ENCODE peak calls at places on chromosomes 2 and 18, in seven cellular contexts. One of them, this sample, is unnamed.

GRCh38 chr18:11040823-11041712 is 108.3 kb downstream of the PIEZO2 start:
- DNase-seq in fibroblast of the aortic adventitia: peak; percentile 76
- DNase-seq in neural progenitor cell: peak; percentile 79
- DNase-seq in lower leg skin: peak; percentile 43
- DNase-seq in gastrocnemius medialis: peak; percentile 4
- DNase-seq in stomach: no peak
- DNase-seq in fibroblast of lung: peak; percentile 80
- DNase-seq in this sample: peak; percentile 75

GRCh38 chr2:1975060-1975459 is 230.7 kb upstream of the PXDN start:
- DNase-seq in neural progenitor cell: no peak
- DNase-seq in fibroblast of the aortic adventitia: no peak
- DNase-seq in gastrocnemius medialis: no peak
- DNase-seq in stomach: no peak
- DNase-seq in fibroblast of lung: no peak
- DNase-seq in lower leg skin: no peak
- DNase-seq in this sample: no peak

GRCh38 chr2:28979041-28979440 is 2.1 kb upstream of the TOGARAM2 start:
- DNase-seq in stomach: no peak
- DNase-seq in neural progenitor cell: no peak
- DNase-seq in gastrocnemius medialis: no peak
- DNase-seq in fibroblast of the aortic adventitia: no peak
- DNase-seq in fibroblast of lung: no peak
- DNase-seq in lower leg skin: no peak
- DNase-seq in this sample: no peak

GRCh38 chr2:232330068-232330999 is 48.2 kb upstream of the ALPP start:
- DNase-seq in stomach: no peak
- DNase-seq in neural progenitor cell: peak; percentile 32
- DNase-seq in lower leg skin: no peak
- DNase-seq in gastrocnemius medialis: no peak
- DNase-seq in fibroblast of lung: no peak
- DNase-seq in fibroblast of the aortic adventitia: no peak
- DNase-seq in this sample: no peak

GRCh38 chr18:79395761-79396404 is at the start of gene NFATC1:
- DNase-seq in fibroblast of lung: peak; percentile 52
- DNase-seq in neural progenitor cell: peak; percentile 89
- DNase-seq in gastrocnemius medialis: no peak
- DNase-seq in stomach: peak; percentile 51
- DNase-seq in fibroblast of the aortic adventitia: peak; percentile 63
- DNase-seq in lower leg skin: no peak
- DNase-seq in this sample: peak; percentile 76

GRCh38 chr2:166180951-166181812 is 53.4 kb upstream of the SCN1A start:
- DNase-seq in neural progenitor cell: peak; percentile 64
- DNase-seq in stomach: peak; percentile 54
- DNase-seq in lower leg skin: no peak
- DNase-seq in gastrocnemius medialis: no peak
- DNase-seq in fibroblast of lung: peak; percentile 54
- DNase-seq in fibroblast of the aortic adventitia: peak; percentile 64
- DNase-seq in this sample: peak; percentile 62

GRCh38 chr2:4047961-4048891 is 344.9 kb downstream of the DCDC2C start:
- DNase-seq in fibroblast of the aortic adventitia: no peak
- DNase-seq in neural progenitor cell: no peak
- DNase-seq in lower leg skin: no peak
- DNase-seq in stomach: no peak
- DNase-seq in gastrocnemius medialis: no peak
- DNase-seq in fibroblast of lung: peak; percentile 1
- DNase-seq in this sample: peak; percentile 35

GRCh38 chr18:58669731-58670379 is 1.4 kb upstream of the MALT1 start:
- DNase-seq in gastrocnemius medialis: no peak
- DNase-seq in fibroblast of lung: peak; percentile 25
- DNase-seq in lower leg skin: no peak
- DNase-seq in fibroblast of the aortic adventitia: no peak
- DNase-seq in neural progenitor cell: no peak
- DNase-seq in stomach: no peak
- DNase-seq in this sample: no peak

GRCh38 chr2:217494572-217494971 is 508.2 kb downstream of the TNS1 start:
- DNase-seq in fibroblast of lung: no peak
- DNase-seq in neural progenitor cell: no peak
- DNase-seq in lower leg skin: no peak
- DNase-seq in fibroblast of the aortic adventitia: no peak
- DNase-seq in stomach: no peak
- DNase-seq in gastrocnemius medialis: no peak
- DNase-seq in this sample: no peak

GRCh38 chr2:23561088-23561487 is 176.1 kb downstream of the KLHL29 start:
- DNase-seq in fibroblast of lung: no peak
- DNase-seq in gastrocnemius medialis: no peak
- DNase-seq in neural progenitor cell: no peak
- DNase-seq in stomach: no peak
- DNase-seq in fibroblast of the aortic adventitia: peak; percentile 83
- DNase-seq in lower leg skin: no peak
- DNase-seq in this sample: peak; percentile 19

GRCh38 chr2:239551206-239551605 is 150.4 kb upstream of the HDAC4 start:
- DNase-seq in fibroblast of the aortic adventitia: no peak
- DNase-seq in stomach: no peak
- DNase-seq in gastrocnemius medialis: no peak
- DNase-seq in neural progenitor cell: no peak
- DNase-seq in lower leg skin: no peak
- DNase-seq in fibroblast of lung: no peak
- DNase-seq in this sample: no peak

GRCh38 chr2:74585406-74586182 is 31.1 kb downstream of the DOK1 start:
- DNase-seq in neural progenitor cell: no peak
- DNase-seq in gastrocnemius medialis: no peak
- DNase-seq in fibroblast of lung: peak; percentile 26
- DNase-seq in fibroblast of the aortic adventitia: no peak
- DNase-seq in lower leg skin: peak; percentile 25
- DNase-seq in stomach: no peak
- DNase-seq in this sample: peak; percentile 36

GRCh38 chr2:47070920-47071824 is 83.9 kb downstream of the STPG4 start:
- DNase-seq in stomach: peak; percentile 63
- DNase-seq in neural progenitor cell: no peak
- DNase-seq in fibroblast of the aortic adventitia: peak; percentile 90
- DNase-seq in fibroblast of lung: peak; percentile 85
- DNase-seq in gastrocnemius medialis: peak; percentile 61
- DNase-seq in lower leg skin: peak; percentile 77
- DNase-seq in this sample: peak; percentile 94

GRCh38 chr2:105068387-105068786 is 30.5 kb downstream of the MRPS9 start:
- DNase-seq in fibroblast of the aortic adventitia: no peak
- DNase-seq in neural progenitor cell: no peak
- DNase-seq in lower leg skin: no peak
- DNase-seq in fibroblast of lung: no peak
- DNase-seq in gastrocnemius medialis: no peak
- DNase-seq in stomach: no peak
- DNase-seq in this sample: no peak

GRCh38 chr2:214550774-214551173 is 139.9 kb downstream of the VWC2L start:
- DNase-seq in fibroblast of the aortic adventitia: no peak
- DNase-seq in gastrocnemius medialis: no peak
- DNase-seq in stomach: no peak
- DNase-seq in lower leg skin: no peak
- DNase-seq in neural progenitor cell: no peak
- DNase-seq in fibroblast of lung: no peak
- DNase-seq in this sample: no peak

GRCh38 chr2:105754011-105754410 is 9.3 kb downstream of the NCK2 start:
- DNase-seq in neural progenitor cell: no peak
- DNase-seq in fibroblast of lung: no peak
- DNase-seq in stomach: no peak
- DNase-seq in gastrocnemius medialis: no peak
- DNase-seq in lower leg skin: no peak
- DNase-seq in fibroblast of the aortic adventitia: no peak
- DNase-seq in this sample: no peak

GRCh38 chr2:209901187-209901586 is 101.3 kb upstream of the RPE start:
- DNase-seq in stomach: no peak
- DNase-seq in gastrocnemius medialis: no peak
- DNase-seq in lower leg skin: no peak
- DNase-seq in fibroblast of the aortic adventitia: no peak
- DNase-seq in neural progenitor cell: no peak
- DNase-seq in fibroblast of lung: no peak
- DNase-seq in this sample: no peak

GRCh38 chr18:35581555-35582309 is at the start of gene GALNT1:
- DNase-seq in lower leg skin: no peak
- DNase-seq in stomach: no peak
- DNase-seq in fibroblast of lung: peak; percentile 17
- DNase-seq in gastrocnemius medialis: no peak
- DNase-seq in fibroblast of the aortic adventitia: no peak
- DNase-seq in neural progenitor cell: peak; percentile 62
- DNase-seq in this sample: peak; percentile 26

GRCh38 chr18:6058941-6059340 is 163.6 kb upstream of the TMEM200C start:
- DNase-seq in neural progenitor cell: peak; percentile 61
- DNase-seq in gastrocnemius medialis: no peak
- DNase-seq in fibroblast of the aortic adventitia: peak; percentile 54
- DNase-seq in fibroblast of lung: peak; percentile 25
- DNase-seq in stomach: no peak
- DNase-seq in lower leg skin: no peak
- DNase-seq in this sample: peak; percentile 35

GRCh38 chr2:149080104-149080503 is 41.6 kb downstream of the LYPD6B start:
- DNase-seq in gastrocnemius medialis: no peak
- DNase-seq in fibroblast of lung: no peak
- DNase-seq in stomach: no peak
- DNase-seq in lower leg skin: no peak
- DNase-seq in neural progenitor cell: no peak
- DNase-seq in fibroblast of the aortic adventitia: no peak
- DNase-seq in this sample: no peak

GRCh38 chr18:63779386-63779785 is 4.2 kb downstream of the SERPINB7 start:
- DNase-seq in lower leg skin: no peak
- DNase-seq in fibroblast of lung: no peak
- DNase-seq in gastrocnemius medialis: no peak
- DNase-seq in neural progenitor cell: no peak
- DNase-seq in stomach: no peak
- DNase-seq in fibroblast of the aortic adventitia: no peak
- DNase-seq in this sample: no peak

GRCh38 chr2:212158081-212158480 is 380.5 kb downstream of the ERBB4 start:
- DNase-seq in neural progenitor cell: no peak
- DNase-seq in stomach: no peak
- DNase-seq in gastrocnemius medialis: no peak
- DNase-seq in fibroblast of lung: no peak
- DNase-seq in lower leg skin: no peak
- DNase-seq in fibroblast of the aortic adventitia: no peak
- DNase-seq in this sample: no peak

DNA sequence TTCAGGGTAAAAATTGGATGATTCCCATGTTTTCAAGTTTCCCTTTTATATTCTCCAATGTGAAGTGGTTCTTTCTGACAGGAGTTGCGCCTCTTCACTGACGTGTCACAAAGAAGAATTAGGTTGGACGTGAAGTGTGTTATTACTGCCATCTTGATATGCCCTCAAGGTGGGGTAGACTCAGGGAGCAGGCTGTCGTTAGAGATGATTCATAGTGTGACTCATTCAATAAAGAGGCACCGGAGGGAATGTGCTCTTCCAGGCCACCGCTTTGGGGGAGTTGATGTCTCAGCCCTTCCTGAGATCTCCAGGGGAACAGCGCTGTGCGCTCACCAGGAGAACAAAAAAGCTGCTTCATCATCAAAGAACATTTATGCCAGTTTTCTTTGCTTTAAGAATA is 3.6 kb upstream of the DGKD start:
- DNase-seq in neural progenitor cell: no peak
- DNase-seq in fibroblast of lung: peak; percentile 64
- DNase-seq in fibroblast of the aortic adventitia: peak; percentile 80
- DNase-seq in lower leg skin: no peak
- DNase-seq in gastrocnemius medialis: no peak
- DNase-seq in stomach: no peak
- DNase-seq in this sample: peak; percentile 93
- TF ChIP-seq CTCF in neural progenitor cell: no peak
- TF ChIP-seq CTCF in fibroblast of lung: no peak
- TF ChIP-seq CTCF in fibroblast of the aortic adventitia: peak; percentile 31
- TF ChIP-seq CTCF in lower leg skin: no peak
- TF ChIP-seq CTCF in gastrocnemius medialis: no peak
- TF ChIP-seq CTCF in stomach: no peak
- TF ChIP-seq CTCF in this sample: peak; percentile 25

DNA sequence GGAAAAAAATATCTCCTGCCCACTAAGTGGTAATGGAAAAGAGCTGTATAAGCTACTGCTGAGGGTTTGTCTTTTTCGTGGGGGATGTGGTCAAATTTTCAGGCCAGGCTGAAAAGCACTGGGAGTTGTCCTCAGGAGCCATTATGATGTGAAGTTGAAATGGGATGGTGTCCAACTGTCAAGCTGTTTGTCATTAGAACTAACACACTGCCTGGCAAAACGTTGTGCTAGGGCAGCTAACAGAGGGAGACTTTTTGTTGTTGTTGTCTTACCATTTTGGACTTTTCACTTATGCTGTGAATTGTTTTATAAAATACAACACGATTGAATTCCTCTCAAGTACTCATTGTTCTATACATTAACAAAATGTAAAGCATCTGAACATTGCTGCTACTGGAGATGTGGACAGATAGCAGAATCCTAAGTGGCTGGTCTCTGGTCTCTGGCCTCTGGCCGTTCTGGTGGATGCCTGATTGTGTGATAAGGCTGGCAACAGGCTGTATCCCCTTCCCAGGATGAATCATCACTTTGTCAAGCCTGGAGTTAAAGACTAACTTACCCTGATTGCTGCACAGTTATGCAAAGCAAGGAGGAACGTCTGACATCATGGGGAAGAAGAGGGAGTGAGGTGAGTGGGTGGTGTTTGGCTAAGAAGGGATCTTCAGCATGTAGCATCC is 2.3 kb downstream of the MYO1B start:
- DNase-seq in fibroblast of the aortic adventitia: peak; percentile 93
- DNase-seq in gastrocnemius medialis: no peak
- DNase-seq in neural progenitor cell: no peak
- DNase-seq in fibroblast of lung: peak; percentile 89
- DNase-seq in stomach: no peak
- DNase-seq in lower leg skin: no peak
- DNase-seq in this sample: peak; percentile 87
- H3K4me3 ChIP-seq in fibroblast of the aortic adventitia: peak overlapping the region; percentile 84
- H3K4me3 ChIP-seq in gastrocnemius medialis: peak overlapping the region; percentile 67
- H3K4me3 ChIP-seq in neural progenitor cell: no peak overlapping the region
- H3K4me3 ChIP-seq in fibroblast of lung: peak overlapping the region; percentile 81
- H3K4me3 ChIP-seq in stomach: peak overlapping the region; percentile 82
- H3K4me3 ChIP-seq in lower leg skin: no peak overlapping the region
- H3K4me3 ChIP-seq in this sample: no peak overlapping the region

GRCh38 chr2:11482473-11483031 is 16.6 kb upstream of the E2F6 start:
- DNase-seq in neural progenitor cell: peak; percentile 96
- DNase-seq in stomach: no peak
- DNase-seq in lower leg skin: no peak
- DNase-seq in fibroblast of lung: no peak
- DNase-seq in fibroblast of the aortic adventitia: no peak
- DNase-seq in gastrocnemius medialis: no peak
- DNase-seq in this sample: no peak
- TF ChIP-seq CTCF in neural progenitor cell: peak; percentile 40
- TF ChIP-seq CTCF in stomach: no peak
- TF ChIP-seq CTCF in lower leg skin: no peak
- TF ChIP-seq CTCF in fibroblast of lung: no peak
- TF ChIP-seq CTCF in fibroblast of the aortic adventitia: no peak
- TF ChIP-seq CTCF in gastrocnemius medialis: no peak
- TF ChIP-seq CTCF in this sample: no peak

DNA sequence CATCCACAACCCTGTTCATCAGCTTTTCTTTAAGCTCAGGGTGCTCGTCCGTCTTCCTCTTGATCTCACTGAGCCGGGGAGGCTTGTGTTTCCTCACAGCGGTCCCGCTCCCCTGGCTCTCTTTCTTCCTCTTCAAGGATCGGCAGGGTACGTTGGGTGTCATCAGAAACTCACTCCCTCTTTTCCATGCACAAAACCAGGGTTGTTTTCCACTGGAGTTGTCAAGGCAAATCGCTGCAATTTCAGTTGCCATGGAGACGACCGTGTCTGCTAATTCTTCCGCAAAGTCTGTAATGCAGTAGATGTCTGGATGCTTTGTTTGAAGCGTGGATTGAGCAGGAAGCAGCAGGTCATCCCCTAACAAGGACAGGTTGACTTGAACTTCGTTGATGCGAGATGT is 146.4 kb downstream of the DAW1 start:
- DNase-seq in gastrocnemius medialis: no peak
- DNase-seq in lower leg skin: no peak
- DNase-seq in fibroblast of the aortic adventitia: no peak
- DNase-seq in fibroblast of lung: no peak
- DNase-seq in neural progenitor cell: no peak
- DNase-seq in stomach: no peak
- DNase-seq in this sample: no peak
- H3K4me3 ChIP-seq in gastrocnemius medialis: no peak overlapping the region
- H3K4me3 ChIP-seq in lower leg skin: no peak overlapping the region
- H3K4me3 ChIP-seq in fibroblast of the aortic adventitia: no peak overlapping the region
- H3K4me3 ChIP-seq in fibroblast of lung: no peak overlapping the region
- H3K4me3 ChIP-seq in neural progenitor cell: no peak overlapping the region
- H3K4me3 ChIP-seq in stomach: no peak overlapping the region
- H3K4me3 ChIP-seq in this sample: no peak overlapping the region

GRCh38 chr18:48336332-48336731 is 72.9 kb downstream of the ZBTB7C start:
- DNase-seq in fibroblast of lung: no peak
- DNase-seq in lower leg skin: no peak
- DNase-seq in gastrocnemius medialis: no peak
- DNase-seq in stomach: no peak
- DNase-seq in neural progenitor cell: no peak
- DNase-seq in fibroblast of the aortic adventitia: peak; percentile 11
- DNase-seq in this sample: peak; percentile 13
- TF ChIP-seq CTCF in fibroblast of lung: no peak
- TF ChIP-seq CTCF in lower leg skin: no peak
- TF ChIP-seq CTCF in gastrocnemius medialis: no peak
- TF ChIP-seq CTCF in stomach: no peak
- TF ChIP-seq CTCF in neural progenitor cell: no peak
- TF ChIP-seq CTCF in fibroblast of the aortic adventitia: peak; percentile 25
- TF ChIP-seq CTCF in this sample: peak; percentile 20

This sample was measured in cardiac fibroblast.